ENCODE peak calls at places on chromosomes 1 and 21, in eight cellular contexts. E is fibroblast of lung, V is GM23248, S is HepG2, Q is neural progenitor cell, M is HCT116, T is IMR-90, I is SK-N-SH. K is an unnamed sample.

GRCh38 chr1:94092210-94092613 is 28.7 kb downstream of the ABCA4 start:
- DNase-seq in E (peak), V (no peak), S (no peak), Q (no peak), M (no peak), T (peak), I (peak), K (no peak)

GRCh38 chr1:47031059-47031458 is 7.6 kb downstream of the CYP4X1 start:
- DNase-seq in E (peak), V (peak), S (no peak), Q (no peak), M (no peak), T (no peak), I (no peak), K (peak)

GRCh38 chr1:234554478-234555311 is 55.3 kb downstream of the IRF2BP2 start:
- DNase-seq in E (peak), V (no peak), S (peak), Q (no peak), M (no peak), T (no peak), I (peak), K (no peak)

GRCh38 chr1:185279571-185279970 is 37.5 kb downstream of the IVNS1ABP start:
- DNase-seq in E (peak), V (peak), S (no peak), Q (no peak), M (no peak), T (peak), I (no peak), K (no peak)

GRCh38 chr1:24191860-24192259 is 4.8 kb upstream of the IFNLR1 start:
- DNase-seq in E (peak), V (peak), S (no peak), Q (no peak), M (no peak), T (peak), I (no peak), K (no peak)

GRCh38 chr21:38376693-38377092 is 119.9 kb downstream of the KCNJ15 start:
- DNase-seq in E (no peak), V (no peak), S (no peak), Q (no peak), M (no peak), T (no peak), I (no peak), K (no peak)

GRCh38 chr1:53369034-53369750 is 41.3 kb upstream of the LRP8 start:
- DNase-seq in E (no peak), V (no peak), S (no peak), Q (peak), M (no peak), T (no peak), I (no peak), K (no peak)

GRCh38 chr1:2344744-2345296 is 46.5 kb downstream of the MORN1 start:
- DNase-seq in E (no peak), V (no peak), S (no peak), Q (no peak), M (no peak), T (no peak), I (no peak), K (no peak)

GRCh38 chr1:39507230-39507928 is 15.9 kb downstream of the BMP8A start:
- DNase-seq in E (no peak), V (peak), S (peak), Q (peak), M (no peak), T (no peak), I (peak), K (no peak)

GRCh38 chr21:14453964-14454641 is 71.2 kb upstream of the HSPA13 start:
- DNase-seq in E (no peak), V (no peak), S (no peak), Q (peak), M (no peak), T (no peak), I (no peak), K (no peak)

GRCh38 chr1:43199093-43199726 is 27.1 kb downstream of the CFAP57 start:
- DNase-seq in E (no peak), V (no peak), S (no peak), Q (no peak), M (no peak), T (no peak), I (no peak), K (no peak)

GRCh38 chr1:93683234-93683633 is 1.6 kb upstream of the BCAR3 start:
- DNase-seq in E (no peak), V (no peak), S (no peak), Q (no peak), M (no peak), T (no peak), I (no peak), K (no peak)

DNA sequence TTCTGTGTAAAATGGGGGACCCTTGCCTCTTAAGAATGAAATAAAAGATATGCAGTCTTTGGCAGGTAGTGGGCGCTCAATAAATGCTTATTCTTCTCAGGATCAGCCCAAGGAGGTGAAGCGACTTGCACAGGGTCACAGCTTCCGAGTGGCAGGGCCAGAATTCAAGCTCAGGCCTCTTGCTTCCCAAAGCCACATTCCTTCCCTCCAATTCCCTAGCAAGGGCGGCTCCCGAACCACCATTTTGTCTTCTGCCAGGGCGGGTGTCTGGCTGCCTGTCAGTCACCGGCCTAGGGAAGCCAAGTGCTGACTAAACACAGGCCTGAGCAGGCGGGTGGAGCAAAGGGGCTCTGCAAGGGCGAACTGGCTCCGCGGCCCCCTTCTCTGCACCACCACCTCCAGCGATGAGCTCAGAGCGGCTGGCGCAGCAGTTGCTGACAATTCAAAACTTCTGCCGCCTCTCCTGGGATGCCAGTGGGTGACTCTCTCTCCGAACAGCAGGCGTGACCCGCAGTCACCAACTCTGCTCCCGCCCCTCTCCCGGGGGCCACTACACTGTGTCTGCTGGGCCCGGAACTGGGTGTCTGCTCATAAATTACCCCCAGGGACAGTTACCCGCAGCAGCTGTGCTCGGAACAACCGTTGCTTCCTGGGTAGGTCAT is 10.8 kb downstream of the GPR3 start:
- DNase-seq in E (peak), V (peak), S (no peak), Q (peak), M (no peak), T (peak), I (peak), K (peak)
- H3K9ac ChIP-seq in E (no peak), V (peak), S (no peak), Q (no peak), M (no peak), T (no peak), I (no peak), K (peak)

GRCh38 chr21:42389449-42389835 is 6.4 kb downstream of the TMPRSS3 start:
- DNase-seq in E (no peak), V (no peak), S (peak), Q (peak), M (no peak), T (no peak), I (no peak), K (peak)
- H3K4me3 ChIP-seq in E (no peak), V (no peak), S (peak), Q (peak), M (no peak), T (no peak), I (no peak), K (no peak)

GRCh38 chr1:85606414-85606800 is 25.8 kb downstream of the CCN1 start:
- DNase-seq in E (no peak), V (peak), S (no peak), Q (no peak), M (no peak), T (peak), I (no peak), K (no peak)
- H3K9ac ChIP-seq in E (no peak), V (peak), S (peak), Q (no peak), M (peak), T (no peak), I (peak), K (no peak)

GRCh38 chr1:219177363-219177762 is 3.7 kb downstream of the LYPLAL1 start:
- DNase-seq in E (no peak), V (no peak), S (no peak), Q (no peak), M (no peak), T (no peak), I (no peak), K (no peak)
- H3K4me3 ChIP-seq in E (no peak), V (no peak), S (no peak), Q (no peak), M (no peak), T (no peak), I (no peak), K (no peak)

GRCh38 chr1:36151845-36152203 is 2.5 kb upstream of the TRAPPC3 start:
- DNase-seq in E (no peak), V (peak), S (no peak), Q (no peak), M (no peak), T (no peak), I (no peak), K (peak)
- H3K9ac ChIP-seq in E (no peak), V (peak), S (no peak), Q (no peak), M (peak), T (no peak), I (peak), K (peak)